ENCODE peak calls at places on chromosomes 6 and 20, in five cellular contexts. E is breast epithelium, F is AG10803, R is NCI-H1092 treated with DMSO at 0.1 percent for 48 hours, K is transverse colon. T is an unnamed sample.

GRCh38 chr20:5109276-5109675 is 10.5 kb downstream of the PCNA start:
- DNase-seq in R (no peak), K (no peak), E (no peak), F (no peak), T (no peak)

GRCh38 chr6:48978016-48978415 is 485.0 kb downstream of the MMUT start:
- DNase-seq in E (no peak), K (no peak), R (no peak), F (no peak), T (no peak)

GRCh38 chr20:32521780-32522524 is 63.2 kb downstream of the NOL4L start:
- DNase-seq in F (peak), R (peak), K (peak), E (peak), T (peak)

GRCh38 chr6:149895702-149896310 is 2.1 kb downstream of the RAET1E start:
- DNase-seq in E (no peak), R (peak), K (no peak), F (peak), T (peak)

GRCh38 chr6:16759181-16759645 is 2.0 kb downstream of the ATXN1 start:
- DNase-seq in K (no peak), R (no peak), E (no peak), F (peak), T (no peak)

GRCh38 chr20:771741-772464 is 3.6 kb upstream of the SLC52A3 start:
- DNase-seq in E (no peak), K (no peak), R (no peak), F (no peak), T (no peak)

GRCh38 chr20:5731753-5732366 is 18.3 kb upstream of the SHLD1 start:
- DNase-seq in E (no peak), R (no peak), K (no peak), F (no peak), T (peak)

GRCh38 chr6:108707328-108707976 is 140.8 kb upstream of the ARMC2 start:
- DNase-seq in E (no peak), R (peak), K (peak), F (no peak), T (peak)

GRCh38 chr6:13605634-13606033 is 9.5 kb upstream of the NOL7 start:
- DNase-seq in E (no peak), R (no peak), K (no peak), F (no peak), T (no peak)

GRCh38 chr6:37137881-37138568 is 31.9 kb upstream of the PIM1 start:
- DNase-seq in R (no peak), K (no peak), F (no peak), E (no peak), T (no peak)

GRCh38 chr6:109454483-109455160 is 950 bp downstream of the MICAL1 start:
- DNase-seq in K (peak), F (no peak), R (peak), E (no peak), T (no peak)

GRCh38 chr6:33433560-33434191 is 13.8 kb downstream of the SYNGAP1 start:
- DNase-seq in E (no peak), F (no peak), R (no peak), K (no peak), T (no peak)

GRCh38 chr6:34497411-34497810 is 31.5 kb downstream of the PACSIN1 start:
- DNase-seq in R (no peak), E (no peak), F (no peak), K (no peak), T (no peak)

GRCh38 chr20:51346686-51347485 is 195.6 kb downstream of the NFATC2 start:
- DNase-seq in E (no peak), K (no peak), R (no peak), F (peak), T (no peak)

GRCh38 chr20:62632575-62632974 is 9.7 kb upstream of the SLCO4A1 start:
- DNase-seq in F (no peak), R (peak), E (no peak), K (no peak), T (no peak)